ENCODE peak calls at places on chromosomes 4 and X, in nine cellular contexts. One of them, this sample, is unnamed.

GRCh38 chr4:89929425-89930272 is 35.0 kb downstream of the MMRN1 start:
- DNase-seq in upper lobe of left lung: no peak
- DNase-seq in BE2C: no peak
- DNase-seq in testis: no peak
- DNase-seq in mammary epithelial cell: no peak
- DNase-seq in naive thymus-derived CD4-positive, alpha-beta T cell: peak; percentile 30
- DNase-seq in uterus: no peak
- DNase-seq in A549: no peak
- DNase-seq in breast epithelium: no peak
- DNase-seq in this sample: no peak

GRCh38 chr4:99655315-99656081 is 2.1 kb downstream of the C4orf54 start:
- DNase-seq in upper lobe of left lung: peak; percentile 34
- DNase-seq in BE2C: no peak
- DNase-seq in testis: peak; percentile 76
- DNase-seq in mammary epithelial cell: peak; percentile 93
- DNase-seq in naive thymus-derived CD4-positive, alpha-beta T cell: no peak
- DNase-seq in uterus: no peak
- DNase-seq in A549: no peak
- DNase-seq in breast epithelium: no peak
- DNase-seq in this sample: peak; percentile 14

GRCh38 chrX:18098704-18099103 is 122.0 kb downstream of the BEND2 start:
- DNase-seq in upper lobe of left lung: no peak
- DNase-seq in BE2C: no peak
- DNase-seq in testis: peak; percentile 20
- DNase-seq in mammary epithelial cell: no peak
- DNase-seq in naive thymus-derived CD4-positive, alpha-beta T cell: no peak
- DNase-seq in uterus: no peak
- DNase-seq in A549: no peak
- DNase-seq in breast epithelium: no peak
- DNase-seq in this sample: no peak

GRCh38 chr4:11783588-11783987 is 354.9 kb upstream of the HS3ST1 start:
- DNase-seq in upper lobe of left lung: no peak
- DNase-seq in BE2C: no peak
- DNase-seq in testis: no peak
- DNase-seq in mammary epithelial cell: peak; percentile 8
- DNase-seq in naive thymus-derived CD4-positive, alpha-beta T cell: no peak
- DNase-seq in uterus: no peak
- DNase-seq in A549: no peak
- DNase-seq in breast epithelium: no peak
- DNase-seq in this sample: no peak

GRCh38 chr4:65773636-65774035 is 103.3 kb upstream of the EPHA5 start:
- DNase-seq in upper lobe of left lung: no peak
- DNase-seq in BE2C: no peak
- DNase-seq in testis: no peak
- DNase-seq in mammary epithelial cell: no peak
- DNase-seq in naive thymus-derived CD4-positive, alpha-beta T cell: no peak
- DNase-seq in uterus: no peak
- DNase-seq in A549: no peak
- DNase-seq in breast epithelium: no peak
- DNase-seq in this sample: no peak

GRCh38 chrX:110588853-110589252 is 206.8 kb downstream of the CHRDL1 start:
- DNase-seq in upper lobe of left lung: no peak
- DNase-seq in BE2C: no peak
- DNase-seq in testis: no peak
- DNase-seq in mammary epithelial cell: no peak
- DNase-seq in naive thymus-derived CD4-positive, alpha-beta T cell: no peak
- DNase-seq in uterus: no peak
- DNase-seq in A549: no peak
- DNase-seq in breast epithelium: no peak
- DNase-seq in this sample: no peak

GRCh38 chrX:138710866-138711331 is 618 bp downstream of the FGF13 start:
- DNase-seq in upper lobe of left lung: peak; percentile 20
- DNase-seq in BE2C: no peak
- DNase-seq in testis: peak; percentile 17
- DNase-seq in mammary epithelial cell: no peak
- DNase-seq in naive thymus-derived CD4-positive, alpha-beta T cell: no peak
- DNase-seq in uterus: peak; percentile 16
- DNase-seq in A549: no peak
- DNase-seq in breast epithelium: no peak
- DNase-seq in this sample: no peak

GRCh38 chr4:54433686-54434085 is 204.6 kb downstream of the PDGFRA start:
- DNase-seq in upper lobe of left lung: no peak
- DNase-seq in BE2C: no peak
- DNase-seq in testis: no peak
- DNase-seq in mammary epithelial cell: peak; percentile 1
- DNase-seq in naive thymus-derived CD4-positive, alpha-beta T cell: no peak
- DNase-seq in uterus: no peak
- DNase-seq in A549: no peak
- DNase-seq in breast epithelium: no peak
- DNase-seq in this sample: no peak

GRCh38 chrX:45434231-45434630 is 233.6 kb upstream of the DIPK2B start:
- DNase-seq in upper lobe of left lung: no peak
- DNase-seq in BE2C: no peak
- DNase-seq in testis: no peak
- DNase-seq in mammary epithelial cell: peak; percentile 95
- DNase-seq in naive thymus-derived CD4-positive, alpha-beta T cell: no peak
- DNase-seq in uterus: no peak
- DNase-seq in A549: no peak
- DNase-seq in breast epithelium: no peak
- DNase-seq in this sample: no peak

GRCh38 chr4:31007858-31008257 is 287.7 kb downstream of the PCDH7 start:
- DNase-seq in upper lobe of left lung: no peak
- DNase-seq in BE2C: peak; percentile 61
- DNase-seq in testis: no peak
- DNase-seq in mammary epithelial cell: no peak
- DNase-seq in naive thymus-derived CD4-positive, alpha-beta T cell: no peak
- DNase-seq in uterus: no peak
- DNase-seq in A549: no peak
- DNase-seq in breast epithelium: no peak
- DNase-seq in this sample: no peak

GRCh38 chr4:48939785-48940184 is 33.2 kb upstream of the OCIAD2 start:
- DNase-seq in upper lobe of left lung: no peak
- DNase-seq in BE2C: no peak
- DNase-seq in testis: no peak
- DNase-seq in mammary epithelial cell: peak; percentile 91
- DNase-seq in naive thymus-derived CD4-positive, alpha-beta T cell: no peak
- DNase-seq in uterus: no peak
- DNase-seq in A549: peak; percentile 8
- DNase-seq in breast epithelium: no peak
- DNase-seq in this sample: no peak

GRCh38 chr4:185820119-185821028 is 8.4 kb upstream of the SORBS2 start:
- DNase-seq in upper lobe of left lung: no peak
- DNase-seq in BE2C: no peak
- DNase-seq in testis: peak; percentile 33
- DNase-seq in mammary epithelial cell: no peak
- DNase-seq in naive thymus-derived CD4-positive, alpha-beta T cell: no peak
- DNase-seq in uterus: no peak
- DNase-seq in A549: no peak
- DNase-seq in breast epithelium: no peak
- DNase-seq in this sample: no peak

DNA sequence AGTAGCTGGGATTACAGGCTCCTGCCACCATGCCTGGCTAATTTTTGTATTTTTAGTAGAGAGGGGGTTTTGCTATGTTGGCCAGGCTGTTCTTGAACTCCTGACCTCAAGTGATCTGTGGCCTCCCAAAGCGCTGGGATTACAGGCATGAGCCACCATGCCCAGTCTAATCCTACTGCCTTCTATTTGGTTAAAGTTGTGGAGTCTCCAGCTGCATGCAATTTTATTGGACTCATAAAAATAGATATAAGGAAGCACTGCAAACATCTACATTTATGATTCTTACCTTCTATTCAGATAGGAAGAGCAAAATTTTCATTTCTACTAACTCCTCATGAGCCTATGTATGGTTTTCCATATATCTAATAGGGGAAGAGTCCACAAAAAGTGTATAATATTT is 13.7 kb downstream of the RIPPLY1 start:
- DNase-seq in upper lobe of left lung: no peak
- DNase-seq in BE2C: no peak
- DNase-seq in testis: no peak
- DNase-seq in mammary epithelial cell: no peak
- DNase-seq in naive thymus-derived CD4-positive, alpha-beta T cell: no peak
- DNase-seq in uterus: no peak
- DNase-seq in A549: no peak
- DNase-seq in breast epithelium: no peak
- DNase-seq in this sample: no peak
- H3K9me3 ChIP-seq in upper lobe of left lung: no peaks in the 10 kb centered on the region
- H3K9me3 ChIP-seq in BE2C: no peaks in the 10 kb centered on the region
- H3K9me3 ChIP-seq in testis: no peaks in the 10 kb centered on the region
- H3K9me3 ChIP-seq in mammary epithelial cell: no peaks in the 10 kb centered on the region
- H3K9me3 ChIP-seq in naive thymus-derived CD4-positive, alpha-beta T cell: no peaks in the 10 kb centered on the region
- H3K9me3 ChIP-seq in uterus: no peaks in the 10 kb centered on the region
- H3K9me3 ChIP-seq in A549: no peaks in the 10 kb centered on the region
- H3K9me3 ChIP-seq in breast epithelium: no peaks in the 10 kb centered on the region
- H3K9me3 ChIP-seq in this sample: no peaks in the 10 kb centered on the region

GRCh38 chr4:1261107-1261928 is 12.4 kb upstream of the CTBP1 start:
- DNase-seq in upper lobe of left lung: no peak
- DNase-seq in BE2C: no peak
- DNase-seq in testis: no peak
- DNase-seq in mammary epithelial cell: no peak
- DNase-seq in naive thymus-derived CD4-positive, alpha-beta T cell: no peak
- DNase-seq in uterus: no peak
- DNase-seq in A549: no peak
- DNase-seq in breast epithelium: no peak
- DNase-seq in this sample: no peak
- H3K9me3 ChIP-seq in upper lobe of left lung: no peaks in the 10 kb centered on the region
- H3K9me3 ChIP-seq in BE2C: peaks cover 5% of the 10 kb centered on the region
- H3K9me3 ChIP-seq in testis: no peaks in the 10 kb centered on the region
- H3K9me3 ChIP-seq in mammary epithelial cell: no peaks in the 10 kb centered on the region
- H3K9me3 ChIP-seq in naive thymus-derived CD4-positive, alpha-beta T cell: no peaks in the 10 kb centered on the region
- H3K9me3 ChIP-seq in uterus: no peaks in the 10 kb centered on the region
- H3K9me3 ChIP-seq in A549: peaks cover 9% of the 10 kb centered on the region
- H3K9me3 ChIP-seq in breast epithelium: no peaks in the 10 kb centered on the region
- H3K9me3 ChIP-seq in this sample: peaks cover 11% of the 10 kb centered on the region

GRCh38 chr4:385934-386707 is 48.5 kb downstream of the ZNF141 start:
- DNase-seq in upper lobe of left lung: no peak
- DNase-seq in BE2C: no peak
- DNase-seq in testis: peak; percentile 83
- DNase-seq in mammary epithelial cell: no peak
- DNase-seq in naive thymus-derived CD4-positive, alpha-beta T cell: no peak
- DNase-seq in uterus: no peak
- DNase-seq in A549: no peak
- DNase-seq in breast epithelium: no peak
- DNase-seq in this sample: no peak
- H3K9me3 ChIP-seq in upper lobe of left lung: peaks cover 82% of the 10 kb centered on the region
- H3K9me3 ChIP-seq in BE2C: peaks cover 5% of the 10 kb centered on the region
- H3K9me3 ChIP-seq in testis: no peaks in the 10 kb centered on the region
- H3K9me3 ChIP-seq in mammary epithelial cell: peaks cover 41% of the 10 kb centered on the region
- H3K9me3 ChIP-seq in naive thymus-derived CD4-positive, alpha-beta T cell: peaks cover 95% of the 10 kb centered on the region
- H3K9me3 ChIP-seq in uterus: peaks cover 57% of the 10 kb centered on the region
- H3K9me3 ChIP-seq in A549: peaks cover 16% of the 10 kb centered on the region
- H3K9me3 ChIP-seq in breast epithelium: peaks cover 95% of the 10 kb centered on the region
- H3K9me3 ChIP-seq in this sample: peaks cover 67% of the 10 kb centered on the region

GRCh38 chrX:66504481-66504880 is 134.4 kb downstream of the EDA2R start:
- DNase-seq in upper lobe of left lung: no peak
- DNase-seq in BE2C: no peak
- DNase-seq in testis: no peak
- DNase-seq in mammary epithelial cell: peak; percentile 1
- DNase-seq in naive thymus-derived CD4-positive, alpha-beta T cell: no peak
- DNase-seq in uterus: no peak
- DNase-seq in A549: no peak
- DNase-seq in breast epithelium: no peak
- DNase-seq in this sample: no peak

GRCh38 chrX:66498672-66499296 is 140.1 kb downstream of the EDA2R start:
- DNase-seq in upper lobe of left lung: no peak
- DNase-seq in BE2C: no peak
- DNase-seq in testis: no peak
- DNase-seq in mammary epithelial cell: no peak
- DNase-seq in naive thymus-derived CD4-positive, alpha-beta T cell: no peak
- DNase-seq in uterus: no peak
- DNase-seq in A549: no peak
- DNase-seq in breast epithelium: no peak
- DNase-seq in this sample: no peak
- H3K9me3 ChIP-seq in upper lobe of left lung: no peaks in the 10 kb centered on the region
- H3K9me3 ChIP-seq in BE2C: no peaks in the 10 kb centered on the region
- H3K9me3 ChIP-seq in testis: no peaks in the 10 kb centered on the region
- H3K9me3 ChIP-seq in mammary epithelial cell: peaks cover 16% of the 10 kb centered on the region
- H3K9me3 ChIP-seq in naive thymus-derived CD4-positive, alpha-beta T cell: no peaks in the 10 kb centered on the region
- H3K9me3 ChIP-seq in uterus: no peaks in the 10 kb centered on the region
- H3K9me3 ChIP-seq in A549: no peaks in the 10 kb centered on the region
- H3K9me3 ChIP-seq in breast epithelium: no peaks in the 10 kb centered on the region
- H3K9me3 ChIP-seq in this sample: no peaks in the 10 kb centered on the region